ENCODE peak calls at places on chromosomes 12 and 14, in five cellular contexts. One of them, this sample, is unnamed.

GRCh38 chr14:53925201-53925766 is 31.3 kb downstream of the BMP4 start:
- DNase-seq in heart right ventricle: no peak
- DNase-seq in ovary: no peak
- DNase-seq in epithelial cell of prostate: no peak
- DNase-seq in pancreas: no peak
- DNase-seq in this sample: no peak

GRCh38 chr12:6460751-6461371 is 9.0 kb downstream of the TAPBPL start:
- DNase-seq in heart right ventricle: no peak
- DNase-seq in ovary: no peak
- DNase-seq in epithelial cell of prostate: no peak
- DNase-seq in pancreas: no peak
- DNase-seq in this sample: no peak

GRCh38 chr14:38098074-38098846 is 109.4 kb upstream of the SSTR1 start:
- DNase-seq in heart right ventricle: no peak
- DNase-seq in ovary: no peak
- DNase-seq in epithelial cell of prostate: peak; percentile 22
- DNase-seq in pancreas: no peak
- DNase-seq in this sample: peak; percentile 2

GRCh38 chr14:75568791-75569190 is 9.6 kb upstream of the FLVCR2 start:
- DNase-seq in heart right ventricle: no peak
- DNase-seq in ovary: no peak
- DNase-seq in epithelial cell of prostate: no peak
- DNase-seq in pancreas: no peak
- DNase-seq in this sample: no peak

GRCh38 chr12:114869091-114869834 is 185.3 kb upstream of the TBX3 start:
- DNase-seq in heart right ventricle: no peak
- DNase-seq in ovary: no peak
- DNase-seq in epithelial cell of prostate: no peak
- DNase-seq in pancreas: no peak
- DNase-seq in this sample: no peak

GRCh38 chr14:22122227-22123187 is 448.9 kb upstream of the OR4E1 start:
- DNase-seq in heart right ventricle: no peak
- DNase-seq in ovary: no peak
- DNase-seq in epithelial cell of prostate: no peak
- DNase-seq in pancreas: no peak
- DNase-seq in this sample: no peak

GRCh38 chr12:119713551-119714031 is 45.7 kb downstream of the PRKAB1 start:
- DNase-seq in heart right ventricle: no peak
- DNase-seq in ovary: no peak
- DNase-seq in epithelial cell of prostate: no peak
- DNase-seq in pancreas: no peak
- DNase-seq in this sample: no peak

GRCh38 chr14:100640481-100641273 is 53.5 kb upstream of the BEGAIN start:
- DNase-seq in heart right ventricle: no peak
- DNase-seq in ovary: no peak
- DNase-seq in epithelial cell of prostate: no peak
- DNase-seq in pancreas: no peak
- DNase-seq in this sample: no peak

GRCh38 chr12:30457621-30458289 is 237.9 kb downstream of the IPO8 start:
- DNase-seq in heart right ventricle: no peak
- DNase-seq in ovary: no peak
- DNase-seq in epithelial cell of prostate: peak; percentile 43
- DNase-seq in pancreas: no peak
- DNase-seq in this sample: peak; percentile 49

GRCh38 chr12:108169671-108170070 is 40.6 kb downstream of the WSCD2 start:
- DNase-seq in heart right ventricle: no peak
- DNase-seq in ovary: no peak
- DNase-seq in epithelial cell of prostate: no peak
- DNase-seq in pancreas: no peak
- DNase-seq in this sample: no peak

GRCh38 chr14:97282210-97282609 is 485.0 kb downstream of the VRK1 start:
- DNase-seq in heart right ventricle: no peak
- DNase-seq in ovary: no peak
- DNase-seq in epithelial cell of prostate: no peak
- DNase-seq in pancreas: no peak
- DNase-seq in this sample: no peak

GRCh38 chr14:30692669-30693068 is 70.5 kb downstream of the SCFD1 start:
- DNase-seq in heart right ventricle: no peak
- DNase-seq in ovary: no peak
- DNase-seq in epithelial cell of prostate: no peak
- DNase-seq in pancreas: no peak
- DNase-seq in this sample: no peak

GRCh38 chr12:131942671-131943070 is 7.1 kb upstream of the EP400 start:
- DNase-seq in heart right ventricle: no peak
- DNase-seq in ovary: peak; percentile 16
- DNase-seq in epithelial cell of prostate: no peak
- DNase-seq in pancreas: no peak
- DNase-seq in this sample: no peak

GRCh38 chr12:6607751-6608591 is 792 bp upstream of the CHD4 start:
- DNase-seq in heart right ventricle: peak; percentile 77
- DNase-seq in ovary: peak; percentile 71
- DNase-seq in epithelial cell of prostate: no peak
- DNase-seq in pancreas: peak; percentile 80
- DNase-seq in this sample: peak; percentile 84

GRCh38 chr12:1355396-1355795 is 239.0 kb downstream of the FBXL14 start:
- DNase-seq in heart right ventricle: no peak
- DNase-seq in ovary: no peak
- DNase-seq in epithelial cell of prostate: no peak
- DNase-seq in pancreas: no peak
- DNase-seq in this sample: no peak

GRCh38 chr14:99238234-99238633 is 33.8 kb downstream of the BCL11B start:
- DNase-seq in heart right ventricle: no peak
- DNase-seq in ovary: no peak
- DNase-seq in epithelial cell of prostate: no peak
- DNase-seq in pancreas: no peak
- DNase-seq in this sample: no peak

GRCh38 chr14:73943083-73943482 is 6.8 kb downstream of the FAM161B start:
- DNase-seq in heart right ventricle: no peak
- DNase-seq in ovary: no peak
- DNase-seq in epithelial cell of prostate: peak; percentile 2
- DNase-seq in pancreas: no peak
- DNase-seq in this sample: peak; percentile 34

GRCh38 chr12:20444595-20445170 is 76.3 kb downstream of the PDE3A start:
- DNase-seq in heart right ventricle: no peak
- DNase-seq in ovary: no peak
- DNase-seq in epithelial cell of prostate: no peak
- DNase-seq in pancreas: no peak
- DNase-seq in this sample: no peak

GRCh38 chr14:75521415-75522199 is 662 bp upstream of the BATF start:
- DNase-seq in heart right ventricle: no peak
- DNase-seq in ovary: no peak
- DNase-seq in epithelial cell of prostate: no peak
- DNase-seq in pancreas: no peak
- DNase-seq in this sample: no peak

GRCh38 chr14:65203574-65203973 is 101.3 kb upstream of the MAX start:
- DNase-seq in heart right ventricle: no peak
- DNase-seq in ovary: no peak
- DNase-seq in epithelial cell of prostate: no peak
- DNase-seq in pancreas: no peak
- DNase-seq in this sample: no peak

GRCh38 chr14:59905193-59905592 is 14.8 kb upstream of the LRRC9 start:
- DNase-seq in heart right ventricle: no peak
- DNase-seq in ovary: no peak
- DNase-seq in epithelial cell of prostate: no peak
- DNase-seq in pancreas: no peak
- DNase-seq in this sample: no peak

GRCh38 chr12:45336762-45337596 is 121.1 kb downstream of the ANO6 start:
- DNase-seq in heart right ventricle: no peak
- DNase-seq in ovary: no peak
- DNase-seq in epithelial cell of prostate: peak; percentile 41
- DNase-seq in pancreas: no peak
- DNase-seq in this sample: no peak

GRCh38 chr12:118038122-118038521 is 21.6 kb downstream of the RFC5 start:
- DNase-seq in heart right ventricle: no peak
- DNase-seq in ovary: no peak
- DNase-seq in epithelial cell of prostate: no peak
- DNase-seq in pancreas: no peak
- DNase-seq in this sample: no peak

GRCh38 chr12:47739959-47740358 is 14.7 kb upstream of the ENDOU start:
- DNase-seq in heart right ventricle: peak; percentile 56
- DNase-seq in ovary: no peak
- DNase-seq in epithelial cell of prostate: no peak
- DNase-seq in pancreas: no peak
- DNase-seq in this sample: no peak

GRCh38 chr12:94690199-94690695 is 39.9 kb upstream of the TMCC3 start:
- DNase-seq in heart right ventricle: no peak
- DNase-seq in ovary: no peak
- DNase-seq in epithelial cell of prostate: no peak
- DNase-seq in pancreas: no peak
- DNase-seq in this sample: no peak
- H3K27ac ChIP-seq in heart right ventricle: no peak overlapping the region
- H3K27ac ChIP-seq in ovary: peak overlapping the region; percentile 63
- H3K27ac ChIP-seq in epithelial cell of prostate: no peak overlapping the region
- H3K27ac ChIP-seq in pancreas: peak overlapping the region; percentile 2
- H3K27ac ChIP-seq in this sample: no peak overlapping the region

GRCh38 chr14:61433169-61433568 is 111.8 kb downstream of the PRKCH start:
- DNase-seq in heart right ventricle: no peak
- DNase-seq in ovary: no peak
- DNase-seq in epithelial cell of prostate: no peak
- DNase-seq in pancreas: no peak
- DNase-seq in this sample: no peak
- H3K27ac ChIP-seq in heart right ventricle: no peak overlapping the region
- H3K27ac ChIP-seq in ovary: no peak overlapping the region
- H3K27ac ChIP-seq in epithelial cell of prostate: peak overlapping the region; percentile 32
- H3K27ac ChIP-seq in pancreas: no peak overlapping the region
- H3K27ac ChIP-seq in this sample: no peak overlapping the region

DNA sequence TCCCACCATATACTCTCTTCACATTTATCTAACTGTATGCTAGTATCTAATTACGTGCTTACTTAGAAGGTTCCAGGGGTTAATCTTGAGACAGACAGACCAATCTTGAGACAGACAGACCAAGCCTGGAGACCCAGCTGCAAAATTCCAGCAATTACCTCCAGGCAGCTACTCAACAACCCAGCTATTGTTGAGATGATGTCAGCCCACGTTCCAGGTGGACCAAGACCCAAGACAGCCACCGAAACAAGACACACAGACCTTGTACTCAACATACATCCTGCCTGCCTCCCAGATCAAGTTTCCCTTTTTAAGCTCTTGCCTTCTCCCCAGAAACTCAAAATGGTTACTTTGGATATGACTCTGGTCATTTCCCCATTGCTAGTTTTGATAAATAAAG is 64.9 kb upstream of the VASH1 start:
- DNase-seq in heart right ventricle: no peak
- DNase-seq in ovary: no peak
- DNase-seq in epithelial cell of prostate: no peak
- DNase-seq in pancreas: no peak
- DNase-seq in this sample: no peak
- H3K27ac ChIP-seq in heart right ventricle: no peak overlapping the region
- H3K27ac ChIP-seq in ovary: no peak overlapping the region
- H3K27ac ChIP-seq in epithelial cell of prostate: no peak overlapping the region
- H3K27ac ChIP-seq in pancreas: no peak overlapping the region
- H3K27ac ChIP-seq in this sample: no peak overlapping the region

DNA sequence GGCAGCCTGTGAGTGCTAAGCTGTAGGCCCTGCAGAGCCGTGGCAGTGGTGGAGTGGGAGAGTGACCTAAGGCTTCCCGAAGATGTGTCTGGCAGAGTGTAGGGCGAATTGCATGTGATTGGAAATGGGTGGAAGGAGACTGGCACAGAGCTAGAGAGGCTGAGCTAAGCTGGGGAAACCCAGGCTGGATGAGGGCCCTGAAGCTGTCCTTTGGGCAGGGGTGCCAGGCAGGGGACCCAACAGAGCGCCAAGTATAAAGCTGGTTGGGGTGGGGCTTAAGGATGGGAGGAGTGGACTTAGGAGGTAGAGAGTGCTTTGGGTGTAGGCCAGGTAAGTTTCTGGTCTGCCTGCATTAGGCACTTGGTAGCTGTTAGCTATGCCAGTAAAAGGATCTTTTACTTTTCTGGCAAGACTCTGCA is 47.9 kb downstream of the WDR20 start:
- DNase-seq in heart right ventricle: no peak
- DNase-seq in ovary: no peak
- DNase-seq in epithelial cell of prostate: no peak
- DNase-seq in pancreas: no peak
- DNase-seq in this sample: no peak
- H3K27ac ChIP-seq in heart right ventricle: no peak overlapping the region
- H3K27ac ChIP-seq in ovary: no peak overlapping the region
- H3K27ac ChIP-seq in epithelial cell of prostate: peak overlapping the region; percentile 56
- H3K27ac ChIP-seq in pancreas: peak overlapping the region; percentile 48
- H3K27ac ChIP-seq in this sample: peak overlapping the region; percentile 67

DNA sequence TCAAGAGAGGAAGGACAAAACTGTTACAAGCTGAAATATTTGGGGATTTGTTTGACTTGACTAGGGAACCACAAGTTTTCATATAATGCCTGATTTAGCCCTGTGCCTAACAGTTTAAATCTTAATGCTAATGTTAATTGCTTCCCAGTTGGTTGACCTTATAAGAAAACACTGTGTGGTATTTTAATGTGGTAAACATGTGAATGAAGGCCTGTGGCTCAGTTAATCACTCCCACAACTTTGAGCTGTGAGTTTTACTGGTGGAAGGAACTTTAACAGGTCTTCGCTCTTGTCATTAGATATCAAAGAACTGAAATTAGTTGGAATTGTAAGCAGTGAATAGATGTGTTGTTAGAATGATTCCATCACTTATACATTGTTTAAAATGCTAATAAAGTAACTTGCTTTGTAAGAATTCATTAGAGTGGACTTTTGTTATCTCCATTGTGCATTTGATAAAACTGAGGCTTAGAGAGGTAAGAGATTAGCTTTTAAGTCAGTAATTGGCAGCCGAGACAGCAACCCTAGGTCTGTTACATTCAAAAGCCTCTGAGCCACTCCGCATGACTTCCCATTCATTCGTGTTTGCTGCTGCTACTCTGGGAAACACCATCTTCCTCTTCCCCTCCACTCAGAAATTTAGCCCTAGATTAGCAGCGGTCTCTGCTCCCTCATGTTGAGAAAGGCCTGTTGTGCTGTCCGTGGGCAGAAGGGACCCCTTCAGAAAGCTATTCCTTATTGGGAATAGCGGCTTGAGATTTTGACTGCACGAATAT is 1.0 kb upstream of the TBK1 start:
- DNase-seq in heart right ventricle: no peak
- DNase-seq in ovary: no peak
- DNase-seq in epithelial cell of prostate: no peak
- DNase-seq in pancreas: no peak
- DNase-seq in this sample: peak; percentile 6
- H3K27ac ChIP-seq in heart right ventricle: no peak overlapping the region
- H3K27ac ChIP-seq in ovary: no peak overlapping the region
- H3K27ac ChIP-seq in epithelial cell of prostate: peak overlapping the region; percentile 97
- H3K27ac ChIP-seq in pancreas: no peak overlapping the region
- H3K27ac ChIP-seq in this sample: peak overlapping the region; percentile 97

This sample was measured in RWPE1.